ENCODE peak calls at places on chromosomes 5 and 9, in five cellular contexts. One of them, this sample, is unnamed. For H3K79me2, the result is how much of the 10 kb centered on the place peaks cover.

GRCh38 chr5:114362977-114363721 is 1.3 kb downstream of the KCNN2 start:
- DNase-seq in PC-9: no peak
- DNase-seq in fibroblast of lung: no peak
- DNase-seq in OCI-LY7: no peak
- DNase-seq in K562: no peak
- DNase-seq in this sample: peak

GRCh38 chr9:127136880-127137639 is 14.6 kb upstream of the ANGPTL2 start:
- DNase-seq in OCI-LY7: no peak
- DNase-seq in fibroblast of lung: no peak
- DNase-seq in PC-9: no peak
- DNase-seq in K562: no peak
- DNase-seq in this sample: no peak

GRCh38 chr9:784202-784601 is 57.3 kb upstream of the DMRT1 start:
- DNase-seq in PC-9: no peak
- DNase-seq in fibroblast of lung: peak
- DNase-seq in OCI-LY7: no peak
- DNase-seq in K562: no peak
- DNase-seq in this sample: peak

GRCh38 chr5:88683506-88684135 is 199.4 kb downstream of the MEF2C start:
- DNase-seq in PC-9: no peak
- DNase-seq in fibroblast of lung: peak
- DNase-seq in OCI-LY7: no peak
- DNase-seq in K562: no peak
- DNase-seq in this sample: no peak

GRCh38 chr5:116543501-116543900 is 31.1 kb downstream of the SEMA6A start:
- DNase-seq in PC-9: no peak
- DNase-seq in K562: no peak
- DNase-seq in OCI-LY7: no peak
- DNase-seq in fibroblast of lung: peak
- DNase-seq in this sample: peak

GRCh38 chr9:114096866-114097612 is 2.1 kb downstream of the KIF12 start:
- DNase-seq in K562: no peak
- DNase-seq in fibroblast of lung: no peak
- DNase-seq in PC-9: no peak
- DNase-seq in OCI-LY7: no peak
- DNase-seq in this sample: no peak

GRCh38 chr9:125428060-125428481 is 166.4 kb downstream of the GAPVD1 start:
- DNase-seq in OCI-LY7: peak
- DNase-seq in K562: peak
- DNase-seq in fibroblast of lung: no peak
- DNase-seq in PC-9: no peak
- DNase-seq in this sample: peak

GRCh38 chr5:137114529-137114928 is 384.6 kb downstream of the SPOCK1 start:
- DNase-seq in PC-9: peak
- DNase-seq in OCI-LY7: no peak
- DNase-seq in fibroblast of lung: peak
- DNase-seq in K562: no peak
- DNase-seq in this sample: peak

GRCh38 chr9:116464987-116465571 is 222.0 kb upstream of the TRIM32 start:
- DNase-seq in fibroblast of lung: no peak
- DNase-seq in OCI-LY7: no peak
- DNase-seq in K562: peak
- DNase-seq in PC-9: no peak
- DNase-seq in this sample: no peak

GRCh38 chr9:100105861-100106260 is 6.8 kb downstream of the INVS start:
- DNase-seq in K562: no peak
- DNase-seq in fibroblast of lung: no peak
- DNase-seq in OCI-LY7: no peak
- DNase-seq in PC-9: no peak
- DNase-seq in this sample: no peak

GRCh38 chr5:82562696-82563240 is 284.6 kb upstream of the RPS23 start:
- DNase-seq in PC-9: no peak
- DNase-seq in K562: no peak
- DNase-seq in OCI-LY7: no peak
- DNase-seq in fibroblast of lung: no peak
- DNase-seq in this sample: no peak

GRCh38 chr9:72037571-72037970 is 22.8 kb downstream of the C9orf57 start:
- DNase-seq in PC-9: no peak
- DNase-seq in fibroblast of lung: no peak
- DNase-seq in OCI-LY7: no peak
- DNase-seq in K562: no peak
- DNase-seq in this sample: no peak

DNA sequence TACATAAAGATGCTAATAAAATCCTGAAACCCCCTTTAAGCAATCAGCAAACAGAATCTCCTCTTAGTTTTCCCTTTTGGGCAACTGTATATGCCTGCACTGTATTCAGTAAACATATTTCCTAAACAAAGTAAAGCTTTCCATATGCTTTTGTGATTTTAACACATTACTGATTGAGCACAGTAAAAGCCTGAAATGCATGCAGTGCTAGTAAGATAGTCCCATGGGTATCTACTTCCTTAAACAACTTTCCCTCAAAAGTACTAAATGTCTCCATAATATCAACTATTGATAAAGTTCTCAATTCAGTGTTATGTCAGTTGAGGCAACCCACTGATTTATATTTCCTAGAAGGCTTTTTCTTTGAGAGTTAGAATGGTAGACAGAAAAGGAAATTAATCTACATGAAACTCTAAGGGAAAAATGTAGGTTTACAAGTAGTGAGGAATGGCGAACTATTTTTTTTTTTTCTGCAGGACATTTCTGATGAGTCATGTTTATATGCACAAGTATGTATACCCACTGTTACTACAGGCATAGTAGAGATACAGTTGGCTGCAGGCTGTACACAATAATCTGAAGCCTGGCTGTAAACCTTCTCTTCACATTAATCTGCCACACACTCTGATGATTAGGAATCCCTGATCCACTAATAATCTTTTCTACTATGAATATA is 31.2 kb upstream of the CEP120 start:
- DNase-seq in K562: no peak
- DNase-seq in OCI-LY7: no peak
- DNase-seq in fibroblast of lung: no peak
- DNase-seq in PC-9: peak
- DNase-seq in this sample: peak
- H3K4me2 ChIP-seq in K562: peak
- H3K4me2 ChIP-seq in OCI-LY7: no peak
- H3K4me2 ChIP-seq in fibroblast of lung: no peak
- H3K4me2 ChIP-seq in PC-9: peak
- H3K4me2 ChIP-seq in this sample: no peak

GRCh38 chr9:33023661-33024060 is 1.4 kb upstream of the DNAJA1 start:
- DNase-seq in fibroblast of lung: no peak
- DNase-seq in PC-9: no peak
- DNase-seq in OCI-LY7: no peak
- DNase-seq in K562: no peak
- DNase-seq in this sample: peak

GRCh38 chr9:33025572-33026347 is 687 bp downstream of the DNAJA1 start:
- DNase-seq in OCI-LY7: peak
- DNase-seq in K562: peak
- DNase-seq in fibroblast of lung: peak
- DNase-seq in PC-9: no peak
- DNase-seq in this sample: peak

GRCh38 chr9:33022755-33023154 is 2.3 kb upstream of the DNAJA1 start:
- DNase-seq in OCI-LY7: no peak
- DNase-seq in K562: no peak
- DNase-seq in PC-9: no peak
- DNase-seq in fibroblast of lung: no peak
- DNase-seq in this sample: no peak

GRCh38 chr9:33024126-33024965 is 727 bp upstream of the DNAJA1 start:
- DNase-seq in fibroblast of lung: peak
- DNase-seq in PC-9: no peak
- DNase-seq in K562: no peak
- DNase-seq in OCI-LY7: peak
- DNase-seq in this sample: no peak

DNA sequence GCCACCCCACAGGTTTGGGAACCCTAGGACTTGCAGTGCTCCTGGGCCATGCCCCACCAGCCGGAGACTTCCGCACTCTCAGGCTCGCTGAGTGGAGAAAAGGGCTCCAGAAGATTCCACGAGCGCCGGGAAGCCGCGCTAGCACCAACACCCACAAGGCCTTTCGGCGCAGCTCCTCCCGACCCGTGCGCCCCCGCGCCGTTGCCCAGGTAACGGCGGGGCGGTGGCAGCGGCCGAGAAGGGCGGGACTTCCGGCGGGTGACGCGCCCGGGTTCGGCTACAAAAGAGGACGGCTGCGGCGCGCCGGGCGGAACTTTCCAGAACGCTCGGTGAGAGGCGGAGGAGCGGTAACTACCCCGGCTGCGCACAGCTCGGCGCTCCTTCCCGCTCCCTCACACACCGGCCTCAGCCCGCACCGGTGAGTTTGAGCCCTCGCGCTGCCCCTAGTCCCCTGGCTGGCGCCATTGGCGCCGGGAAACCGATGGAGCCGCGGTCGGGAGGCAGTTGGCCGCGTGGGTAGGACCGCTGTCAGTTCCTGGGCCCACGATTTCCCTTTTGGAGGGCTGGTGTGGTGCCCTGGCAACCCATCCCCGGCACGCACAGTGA is at the start of gene DNAJA1:
- DNase-seq in K562: peak
- DNase-seq in PC-9: peak
- DNase-seq in OCI-LY7: peak
- DNase-seq in fibroblast of lung: peak
- DNase-seq in this sample: peak
- H3K79me2 ChIP-seq in K562: half or more
- H3K79me2 ChIP-seq in PC-9: half or more
- H3K79me2 ChIP-seq in OCI-LY7: half or more
- H3K79me2 ChIP-seq in fibroblast of lung: half or more
- H3K79me2 ChIP-seq in this sample: half or more

GRCh38 chr5:6542421-6543345 is 90.2 kb downstream of the NSUN2 start:
- DNase-seq in OCI-LY7: no peak
- DNase-seq in PC-9: no peak
- DNase-seq in fibroblast of lung: no peak
- DNase-seq in K562: no peak
- DNase-seq in this sample: no peak
- H3K4me2 ChIP-seq in OCI-LY7: no peak
- H3K4me2 ChIP-seq in PC-9: no peak
- H3K4me2 ChIP-seq in fibroblast of lung: no peak
- H3K4me2 ChIP-seq in K562: no peak
- H3K4me2 ChIP-seq in this sample: no peak

GRCh38 chr9:120574473-120574872 is 5.5 kb downstream of the CDK5RAP2 start:
- DNase-seq in K562: no peak
- DNase-seq in PC-9: no peak
- DNase-seq in fibroblast of lung: no peak
- DNase-seq in OCI-LY7: no peak
- DNase-seq in this sample: no peak

GRCh38 chr9:120568816-120569215 is 11.2 kb downstream of the CDK5RAP2 start:
- DNase-seq in fibroblast of lung: no peak
- DNase-seq in OCI-LY7: no peak
- DNase-seq in K562: no peak
- DNase-seq in PC-9: no peak
- DNase-seq in this sample: no peak

GRCh38 chr9:120570296-120570695 is 9.7 kb downstream of the CDK5RAP2 start:
- DNase-seq in K562: no peak
- DNase-seq in OCI-LY7: no peak
- DNase-seq in PC-9: no peak
- DNase-seq in fibroblast of lung: no peak
- DNase-seq in this sample: no peak

GRCh38 chr9:120569556-120569955 is 10.4 kb downstream of the CDK5RAP2 start:
- DNase-seq in fibroblast of lung: no peak
- DNase-seq in PC-9: no peak
- DNase-seq in K562: no peak
- DNase-seq in OCI-LY7: no peak
- DNase-seq in this sample: no peak

DNA sequence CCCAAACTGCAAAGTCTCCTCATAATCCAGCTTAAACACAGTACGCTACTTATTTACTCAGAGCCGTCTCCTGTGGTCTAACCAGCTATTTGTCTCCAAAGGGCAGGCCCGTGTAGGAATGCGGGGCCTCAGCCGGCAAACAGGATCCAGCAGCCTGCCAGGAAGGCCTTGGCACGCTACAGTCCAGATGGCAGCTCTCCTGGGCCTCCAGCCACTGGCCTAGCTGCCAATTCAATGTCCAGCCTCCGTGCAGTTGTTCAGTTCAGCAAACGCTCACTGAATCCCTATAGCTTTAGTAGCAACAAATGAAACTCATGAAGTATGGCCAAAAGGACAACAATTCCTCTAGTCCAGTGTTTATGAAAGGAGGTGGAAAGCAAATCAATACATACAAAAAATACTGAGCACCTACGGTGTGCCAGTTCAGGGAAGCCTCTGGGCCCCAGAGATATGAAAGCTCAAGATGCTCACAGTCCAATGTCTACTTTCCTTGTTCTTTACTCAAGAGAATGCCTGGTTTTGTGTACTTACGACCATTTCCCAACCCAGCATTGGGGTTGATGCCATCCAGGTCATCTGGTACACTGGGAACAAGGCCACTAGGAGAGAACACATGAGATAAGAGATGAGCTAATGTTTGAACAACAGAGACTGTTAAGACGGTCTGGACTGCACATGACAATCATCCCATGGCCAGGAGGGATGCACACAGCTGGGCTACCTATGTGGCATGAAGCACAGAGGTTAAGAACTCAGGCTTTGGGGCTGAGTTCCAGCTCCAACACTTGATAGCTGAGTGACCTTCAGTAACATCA is 8.3 kb downstream of the CDK5RAP2 start:
- DNase-seq in PC-9: no peak
- DNase-seq in OCI-LY7: no peak
- DNase-seq in K562: no peak
- DNase-seq in fibroblast of lung: peak
- DNase-seq in this sample: no peak
- H3K79me2 ChIP-seq in PC-9: under half
- H3K79me2 ChIP-seq in OCI-LY7: under half
- H3K79me2 ChIP-seq in K562: under half
- H3K79me2 ChIP-seq in fibroblast of lung: under half
- H3K79me2 ChIP-seq in this sample: under half

GRCh38 chr9:77854258-77854915 is 177.2 kb downstream of the GNAQ start:
- DNase-seq in fibroblast of lung: no peak
- DNase-seq in PC-9: no peak
- DNase-seq in OCI-LY7: no peak
- DNase-seq in K562: no peak
- DNase-seq in this sample: no peak

GRCh38 chr9:77851862-77852602 is 179.6 kb downstream of the GNAQ start:
- DNase-seq in PC-9: peak
- DNase-seq in OCI-LY7: no peak
- DNase-seq in K562: no peak
- DNase-seq in fibroblast of lung: peak
- DNase-seq in this sample: no peak

GRCh38 chr9:77857513-77858298 is 173.9 kb downstream of the GNAQ start:
- DNase-seq in PC-9: no peak
- DNase-seq in OCI-LY7: no peak
- DNase-seq in K562: no peak
- DNase-seq in fibroblast of lung: no peak
- DNase-seq in this sample: no peak

GRCh38 chr9:77856615-77857014 is 175.0 kb downstream of the GNAQ start:
- DNase-seq in K562: no peak
- DNase-seq in fibroblast of lung: peak
- DNase-seq in OCI-LY7: no peak
- DNase-seq in PC-9: no peak
- DNase-seq in this sample: no peak

DNA sequence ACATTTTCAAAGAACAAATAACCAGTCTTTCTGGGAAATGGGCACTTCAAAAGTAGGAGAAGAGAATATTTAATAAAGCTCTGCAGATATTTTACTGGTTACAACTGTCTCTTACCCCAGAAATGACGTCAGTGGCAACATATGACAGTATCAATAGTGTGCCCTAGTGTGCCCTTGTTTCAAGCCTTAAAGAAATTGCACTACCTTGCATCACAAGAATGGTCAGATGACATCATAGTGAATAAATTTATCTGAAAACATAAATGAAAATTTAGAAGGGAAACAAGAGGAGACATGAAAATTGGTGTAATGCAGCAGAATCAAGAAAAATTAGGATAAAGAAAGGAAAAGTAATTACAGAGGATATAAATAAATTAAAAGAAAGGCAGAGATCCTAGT is 176.7 kb downstream of the GNAQ start:
- DNase-seq in K562: no peak
- DNase-seq in fibroblast of lung: no peak
- DNase-seq in OCI-LY7: no peak
- DNase-seq in PC-9: no peak
- DNase-seq in this sample: no peak
- H3K4me2 ChIP-seq in K562: no peak
- H3K4me2 ChIP-seq in fibroblast of lung: no peak
- H3K4me2 ChIP-seq in OCI-LY7: no peak
- H3K4me2 ChIP-seq in PC-9: no peak
- H3K4me2 ChIP-seq in this sample: no peak

This sample was measured in mammary epithelial cell.